ENCODE peak calls at places on chromosomes 2 and 18, in five cellular contexts. T is A549, M is sigmoid colon, U is kidney, B is mucosa of descending colon. W is an unnamed sample. For H3K4me1, the result is how much of the 10 kb centered on the place peaks cover.

GRCh38 chr2:61328707-61329251 is 142.1 kb downstream of the USP34 start:
- DNase-seq in B (peak), U (no peak), T (no peak), M (no peak), W (peak)

GRCh38 chr2:102030502-102030854 is 38.7 kb downstream of the IL1R2 start:
- DNase-seq in M (no peak), B (no peak), T (no peak), U (no peak), W (no peak)

GRCh38 chr2:232490221-232491138 is 2.8 kb upstream of the ECEL1 start:
- DNase-seq in U (peak), T (no peak), B (no peak), M (peak), W (peak)

GRCh38 chr2:198662916-198663315 is 794.8 kb downstream of the SATB2 start:
- DNase-seq in U (no peak), B (no peak), T (no peak), M (no peak), W (no peak)

GRCh38 chr18:28831476-28831875 is 654.5 kb upstream of the CDH2 start:
- DNase-seq in M (no peak), B (no peak), U (no peak), T (no peak), W (no peak)

GRCh38 chr18:67766930-67767329 is 250.4 kb upstream of the DSEL start:
- DNase-seq in T (no peak), U (no peak), M (no peak), B (no peak), W (no peak)

GRCh38 chr18:36035253-36035652 is 32.1 kb downstream of the RPRD1A start:
- DNase-seq in M (no peak), U (no peak), B (no peak), T (no peak), W (no peak)

GRCh38 chr2:202084265-202084664 is 11.2 kb downstream of the KIAA2012 start:
- DNase-seq in T (no peak), B (no peak), U (no peak), M (no peak), W (no peak)

GRCh38 chr2:224466315-224466714 is 64.4 kb upstream of the FAM124B start:
- DNase-seq in B (no peak), U (no peak), T (no peak), M (no peak), W (no peak)

GRCh38 chr2:69026026-69026425 is 13.0 kb downstream of the ANTXR1 start:
- DNase-seq in M (no peak), U (no peak), B (peak), T (no peak), W (no peak)

GRCh38 chr2:200496696-200497095 is 13.2 kb downstream of the KCTD18 start:
- DNase-seq in T (no peak), U (no peak), M (no peak), B (no peak), W (no peak)

GRCh38 chr2:158266106-158266505 is 164.4 kb downstream of the UPP2 start:
- DNase-seq in M (no peak), T (no peak), U (no peak), B (no peak), W (no peak)

GRCh38 chr2:26770986-26771586 is 7.0 kb downstream of the SLC35F6 start:
- DNase-seq in T (peak), B (peak), M (peak), U (peak), W (no peak)

GRCh38 chr2:24959761-24960160 is 12.0 kb downstream of the DNAJC27 start:
- DNase-seq in T (no peak), B (peak), U (no peak), M (no peak), W (no peak)

GRCh38 chr2:26778507-26778906 is 7.3 kb upstream of the CENPA start:
- DNase-seq in M (no peak), T (no peak), B (no peak), U (no peak), W (no peak)

GRCh38 chr2:38438536-38439225 is 61.6 kb upstream of the ATL2 start:
- DNase-seq in B (no peak), U (no peak), T (no peak), M (no peak), W (no peak)

GRCh38 chr2:221552282-221552681 is 19.8 kb downstream of the EPHA4 start:
- DNase-seq in T (no peak), U (no peak), M (no peak), B (no peak), W (no peak)

GRCh38 chr2:196586511-196586991 is 53.0 kb upstream of the CCDC150 start:
- DNase-seq in B (no peak), U (no peak), M (no peak), T (peak), W (no peak)

GRCh38 chr2:98455494-98455976 is 10.9 kb downstream of the INPP4A start:
- DNase-seq in B (no peak), U (no peak), T (no peak), M (peak), W (no peak)

GRCh38 chr18:477565-477964 is 22.9 kb downstream of the COLEC12 start:
- DNase-seq in U (no peak), B (peak), T (peak), M (no peak), W (no peak)

GRCh38 chr18:79203017-79203605 is 133.9 kb downstream of the ATP9B start:
- DNase-seq in M (no peak), T (no peak), B (no peak), U (no peak), W (no peak)

GRCh38 chr18:58381676-58382411 is 247.0 kb downstream of the ALPK2 start:
- DNase-seq in M (no peak), B (no peak), U (no peak), T (no peak), W (no peak)

GRCh38 chr2:207930747-207931146 is 94.6 kb downstream of the PLEKHM3 start:
- DNase-seq in B (peak), T (no peak), M (peak), U (no peak), W (peak)

GRCh38 chr18:8603663-8604520 is 5.3 kb upstream of the RAB12 start:
- DNase-seq in U (no peak), B (no peak), M (no peak), T (no peak), W (no peak)

GRCh38 chr2:16013571-16013970 is 73.2 kb downstream of the MYCN start:
- DNase-seq in B (peak), U (no peak), T (no peak), M (no peak), W (no peak)

GRCh38 chr2:240672076-240672700 is 10.5 kb downstream of the AQP12B start:
- DNase-seq in T (no peak), M (no peak), U (no peak), B (no peak), W (no peak)

GRCh38 chr2:224398289-224398688 is 3.6 kb downstream of the FAM124B start:
- DNase-seq in M (no peak), T (no peak), U (no peak), B (no peak), W (no peak)

GRCh38 chr2:235669983-235670962 is 176.4 kb downstream of the AGAP1 start:
- DNase-seq in U (peak), T (peak), B (peak), M (peak), W (peak)

GRCh38 chr2:11697103-11697871 is 27.3 kb upstream of the NTSR2 start:
- DNase-seq in T (peak), M (peak), B (no peak), U (peak), W (peak)

GRCh38 chr2:121810959-121811853 is 55.8 kb downstream of the TSN start:
- DNase-seq in B (peak), T (peak), U (no peak), M (peak), W (no peak)

GRCh38 chr2:171389325-171389724 is 44.5 kb downstream of the METTL8 start:
- DNase-seq in M (no peak), U (no peak), T (no peak), B (no peak), W (no peak)

GRCh38 chr18:48540329-48541025 is 1.6 kb downstream of the CTIF start:
- DNase-seq in T (peak), U (peak), M (peak), B (peak), W (peak)

DNA sequence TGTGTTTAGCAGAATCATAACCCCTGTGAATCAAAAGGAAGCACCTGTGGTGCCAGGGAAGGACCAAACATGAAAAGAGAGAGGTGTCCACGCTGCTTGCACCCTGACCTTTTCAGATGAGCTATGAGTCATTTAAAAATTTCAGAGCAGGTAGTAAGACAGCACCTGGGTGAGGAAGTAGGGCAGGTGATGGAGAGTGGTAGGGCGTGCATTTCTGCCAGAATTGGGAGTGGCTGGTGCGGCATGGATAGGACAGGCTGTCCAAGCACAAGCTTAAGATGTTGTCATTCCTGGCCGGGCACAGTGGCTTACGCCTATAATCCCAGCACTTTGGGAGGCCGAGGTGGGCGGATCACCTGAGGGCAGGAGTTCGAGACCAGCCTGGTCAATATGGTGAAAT is 36.8 kb downstream of the NPAS2 start:
- DNase-seq in M (no peak), B (peak), T (no peak), U (no peak), W (no peak)
- H3K4me1 ChIP-seq in M (under half), B (under half), T (half or more), U (under half), W (under half)

DNA sequence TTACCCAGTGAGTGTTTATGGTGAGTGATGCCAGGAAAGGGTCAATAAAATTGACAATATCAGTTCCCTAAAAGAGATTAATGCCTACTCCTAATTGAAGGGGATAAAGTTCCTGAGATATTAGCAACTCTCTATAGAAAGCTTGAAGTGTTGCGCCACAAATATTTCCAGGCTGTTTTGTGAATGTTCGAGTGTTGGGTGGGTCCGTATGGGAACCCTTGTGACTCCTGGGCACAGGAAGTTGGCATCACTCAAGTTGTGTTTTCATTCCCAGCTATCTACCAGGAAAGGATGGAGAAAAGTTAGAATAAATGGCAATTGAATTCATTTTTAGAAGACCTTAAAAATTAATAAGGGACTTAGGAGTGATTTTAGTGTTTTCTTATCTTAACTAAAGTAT is 472.7 kb downstream of the THSD7B start:
- DNase-seq in B (no peak), M (no peak), U (no peak), T (no peak), W (no peak)
- TF ChIP-seq CTCF in B (no peak), M (no peak), U (no peak), T (no peak), W (no peak)

GRCh38 chr2:46708492-46708891 is 207.1 kb downstream of the MCFD2 start:
- DNase-seq in U (no peak), T (no peak), M (no peak), B (no peak), W (no peak)
- H3K4me1 ChIP-seq in U (under half), T (half or more), M (under half), B (under half), W (half or more)

GRCh38 chr2:40120957-40121356 is 330.9 kb downstream of the SLC8A1 start:
- DNase-seq in T (no peak), M (no peak), U (no peak), B (no peak), W (no peak)
- TF ChIP-seq CTCF in T (no peak), M (no peak), U (no peak), B (no peak), W (no peak)

GRCh38 chr2:174683392-174683759 is 80.9 kb downstream of the CHRNA1 start:
- DNase-seq in B (no peak), U (no peak), M (no peak), T (peak), W (no peak)

GRCh38 chr2:174680221-174680620 is 82.6 kb upstream of the WIPF1 start:
- DNase-seq in T (no peak), M (no peak), B (no peak), U (no peak), W (no peak)

GRCh38 chr2:174682578-174683391 is 81.5 kb downstream of the CHRNA1 start:
- DNase-seq in T (peak), B (peak), M (peak), U (peak), W (peak)

GRCh38 chr2:174681983-174682577 is 82.2 kb downstream of the CHRNA1 start:
- DNase-seq in M (peak), T (peak), B (peak), U (peak), W (peak)

GRCh38 chr2:174681099-174681982 is 82.9 kb downstream of the CHRNA1 start:
- DNase-seq in M (peak), T (peak), U (no peak), B (peak), W (no peak)
- H3K4me1 ChIP-seq in M (under half), T (under half), U (under half), B (under half), W (under half)

DNA sequence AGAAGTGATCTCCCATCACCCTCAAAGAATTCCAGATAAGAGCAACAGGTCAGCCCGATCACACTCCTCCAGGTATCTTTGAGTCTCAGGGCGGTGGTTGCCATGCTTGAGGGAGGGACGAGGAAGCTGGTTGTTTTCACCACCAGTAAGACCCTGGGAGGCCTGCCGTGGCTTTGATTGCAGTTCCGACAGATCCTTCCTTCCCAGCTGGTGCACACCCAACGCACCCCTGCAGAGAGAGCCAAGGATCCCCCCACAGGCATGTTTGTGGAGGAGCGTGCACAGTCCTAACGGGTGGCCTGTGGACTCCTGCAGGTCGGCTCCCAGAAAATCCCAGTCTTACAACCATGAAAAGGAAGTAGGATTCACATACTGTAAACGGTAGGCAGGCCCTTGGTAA is 13.8 kb upstream of the ZNF236 start:
- DNase-seq in B (no peak), T (no peak), M (no peak), U (no peak), W (no peak)
- TF ChIP-seq CTCF in B (no peak), T (no peak), M (no peak), U (no peak), W (no peak)

GRCh38 chr2:168510125-168510756 is 54.2 kb downstream of the CERS6 start:
- DNase-seq in M (no peak), U (no peak), B (no peak), T (no peak), W (no peak)
- H3K4me1 ChIP-seq in M (under half), U (under half), B (under half), T (under half), W (under half)

GRCh38 chr2:234322766-234323465 is 174.0 kb downstream of the ARL4C start:
- DNase-seq in T (no peak), B (no peak), M (no peak), U (no peak), W (no peak)
- TF ChIP-seq CTCF in T (no peak), B (no peak), M (no peak), U (no peak), W (no peak)

GRCh38 chr2:6916224-6916623 is 988 bp upstream of the RNF144A start:
- DNase-seq in B (no peak), T (no peak), M (no peak), U (no peak), W (no peak)

GRCh38 chr2:6917071-6917760 is at the start of gene RNF144A:
- DNase-seq in B (peak), T (peak), M (peak), U (peak), W (peak)

GRCh38 chr2:6919912-6920905 is 3.0 kb downstream of the RNF144A start:
- DNase-seq in M (no peak), T (no peak), B (no peak), U (no peak), W (no peak)

GRCh38 chr2:6916736-6917070 is 509 bp upstream of the RNF144A start:
- DNase-seq in T (peak), M (no peak), U (no peak), B (no peak), W (no peak)

DNA sequence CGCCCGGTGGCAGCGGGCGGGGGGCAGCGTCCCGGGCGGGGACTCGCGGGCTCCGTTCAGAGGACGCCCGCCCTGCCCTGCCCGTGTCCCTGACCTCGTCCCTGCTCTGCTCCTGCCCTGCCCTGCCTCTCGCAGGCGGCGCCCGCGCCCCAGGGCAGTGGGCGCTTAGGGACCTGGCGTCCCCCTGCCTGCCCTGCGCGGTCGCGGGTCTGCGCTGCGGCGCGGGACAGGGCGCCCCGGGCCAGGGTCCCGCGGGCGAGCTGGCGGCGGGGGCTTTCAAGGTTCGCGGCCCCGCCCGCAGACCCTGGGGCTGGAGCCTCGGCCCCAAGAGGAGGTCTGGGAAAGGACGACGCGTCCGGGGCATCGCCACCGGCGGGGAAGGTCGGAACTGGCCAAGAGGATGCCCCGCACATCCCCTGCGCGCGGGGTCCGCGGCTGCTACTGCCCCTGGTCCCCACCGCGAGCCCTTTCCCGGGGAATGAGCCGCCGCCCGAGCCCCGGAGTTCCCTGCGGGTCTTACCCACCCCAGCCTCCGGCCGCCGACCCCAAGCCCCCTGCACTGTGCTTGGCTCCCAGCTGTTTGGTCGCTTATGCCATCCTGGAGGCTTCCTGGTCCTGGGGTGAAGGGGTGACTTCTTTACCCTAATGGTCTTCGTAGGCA is 679 bp downstream of the RNF144A start:
- DNase-seq in M (no peak), U (peak), T (peak), B (peak), W (peak)
- H3K4me1 ChIP-seq in M (under half), U (under half), T (under half), B (under half), W (under half)

W was measured in upper lobe of right lung.